ENCODE peak calls at places on chromosomes 7 and 10, in five cellular contexts. One of them, this sample, is unnamed.

GRCh38 chr10:102109166-102110116 is 10.7 kb downstream of the LDB1 start:
- DNase-seq in HepG2: no peak
- DNase-seq in K562: no peak
- DNase-seq in GM12878: no peak
- DNase-seq in H1: no peak
- DNase-seq in this sample: no peak

GRCh38 chr10:83820033-83820432 is 319.3 kb upstream of the GHITM start:
- DNase-seq in HepG2: no peak
- DNase-seq in K562: no peak
- DNase-seq in GM12878: no peak
- DNase-seq in H1: no peak
- DNase-seq in this sample: no peak

GRCh38 chr10:6569259-6569658 is 10.8 kb downstream of the PRKCQ start:
- DNase-seq in HepG2: no peak
- DNase-seq in K562: no peak
- DNase-seq in GM12878: no peak
- DNase-seq in H1: no peak
- DNase-seq in this sample: no peak

GRCh38 chr7:69676247-69676646 is 78.0 kb downstream of the AUTS2 start:
- DNase-seq in HepG2: no peak
- DNase-seq in K562: no peak
- DNase-seq in GM12878: no peak
- DNase-seq in H1: no peak
- DNase-seq in this sample: no peak

GRCh38 chr7:108059526-108059925 is 56.6 kb upstream of the LAMB1 start:
- DNase-seq in HepG2: no peak
- DNase-seq in K562: no peak
- DNase-seq in GM12878: no peak
- DNase-seq in H1: no peak
- DNase-seq in this sample: no peak

GRCh38 chr10:96642973-96643372 is 56.2 kb upstream of the TM9SF3 start:
- DNase-seq in HepG2: peak; percentile 54
- DNase-seq in K562: peak; percentile 57
- DNase-seq in GM12878: no peak
- DNase-seq in H1: peak; percentile 82
- DNase-seq in this sample: peak; percentile 31

GRCh38 chr7:154339169-154339568 is 287.0 kb downstream of the DPP6 start:
- DNase-seq in HepG2: no peak
- DNase-seq in K562: no peak
- DNase-seq in GM12878: no peak
- DNase-seq in H1: no peak
- DNase-seq in this sample: no peak

GRCh38 chr10:73899401-73899780 is 11.5 kb upstream of the PLAU start:
- DNase-seq in HepG2: no peak
- DNase-seq in K562: no peak
- DNase-seq in GM12878: no peak
- DNase-seq in H1: no peak
- DNase-seq in this sample: peak; percentile 75

GRCh38 chr7:70920886-70921285 is 211.1 kb upstream of the GALNT17 start:
- DNase-seq in HepG2: no peak
- DNase-seq in K562: no peak
- DNase-seq in GM12878: no peak
- DNase-seq in H1: no peak
- DNase-seq in this sample: no peak

GRCh38 chr10:75377869-75378268 is 23.7 kb downstream of the ZNF503 start:
- DNase-seq in HepG2: no peak
- DNase-seq in K562: no peak
- DNase-seq in GM12878: no peak
- DNase-seq in H1: no peak
- DNase-seq in this sample: no peak

GRCh38 chr10:78211476-78212110 is 177.9 kb downstream of the RPS24 start:
- DNase-seq in HepG2: peak; percentile 16
- DNase-seq in K562: no peak
- DNase-seq in GM12878: no peak
- DNase-seq in H1: no peak
- DNase-seq in this sample: peak; percentile 6

GRCh38 chr7:28355553-28356319 is 56.6 kb upstream of the CREB5 start:
- DNase-seq in HepG2: no peak
- DNase-seq in K562: no peak
- DNase-seq in GM12878: no peak
- DNase-seq in H1: no peak
- DNase-seq in this sample: no peak

GRCh38 chr7:1748076-1748750 is 78.1 kb downstream of the ELFN1 start:
- DNase-seq in HepG2: no peak
- DNase-seq in K562: no peak
- DNase-seq in GM12878: no peak
- DNase-seq in H1: no peak
- DNase-seq in this sample: no peak

GRCh38 chr10:3825244-3825643 is 40.2 kb upstream of the KLF6 start:
- DNase-seq in HepG2: peak; percentile 77
- DNase-seq in K562: peak; percentile 39
- DNase-seq in GM12878: no peak
- DNase-seq in H1: no peak
- DNase-seq in this sample: no peak

GRCh38 chr10:111590703-111591102 is 513.9 kb downstream of the ADRA2A start:
- DNase-seq in HepG2: no peak
- DNase-seq in K562: no peak
- DNase-seq in GM12878: no peak
- DNase-seq in H1: no peak
- DNase-seq in this sample: no peak

GRCh38 chr7:2012981-2013380 is 219.8 kb downstream of the MAD1L1 start:
- DNase-seq in HepG2: no peak
- DNase-seq in K562: no peak
- DNase-seq in GM12878: no peak
- DNase-seq in H1: no peak
- DNase-seq in this sample: no peak

GRCh38 chr10:78545756-78546155 is 512.1 kb downstream of the RPS24 start:
- DNase-seq in HepG2: no peak
- DNase-seq in K562: no peak
- DNase-seq in GM12878: no peak
- DNase-seq in H1: no peak
- DNase-seq in this sample: peak; percentile 32

GRCh38 chr10:120981601-120982381 is 130.6 kb downstream of the WDR11 start:
- DNase-seq in HepG2: no peak
- DNase-seq in K562: no peak
- DNase-seq in GM12878: no peak
- DNase-seq in H1: no peak
- DNase-seq in this sample: no peak

GRCh38 chr7:124322561-124322960 is 289.7 kb upstream of the TMEM229A start:
- DNase-seq in HepG2: no peak
- DNase-seq in K562: no peak
- DNase-seq in GM12878: no peak
- DNase-seq in H1: no peak
- DNase-seq in this sample: no peak

GRCh38 chr7:21547511-21547910 is 4.7 kb downstream of the DNAH11 start:
- DNase-seq in HepG2: no peak
- DNase-seq in K562: no peak
- DNase-seq in GM12878: no peak
- DNase-seq in H1: no peak
- DNase-seq in this sample: no peak

GRCh38 chr7:87234949-87235348 is 15.4 kb upstream of the TMEM243 start:
- DNase-seq in HepG2: no peak
- DNase-seq in K562: no peak
- DNase-seq in GM12878: no peak
- DNase-seq in H1: no peak
- DNase-seq in this sample: no peak

GRCh38 chr10:99784025-99784730 is 1.7 kb downstream of the ABCC2 start:
- DNase-seq in HepG2: peak; percentile 58
- DNase-seq in K562: peak; percentile 22
- DNase-seq in GM12878: no peak
- DNase-seq in H1: no peak
- DNase-seq in this sample: no peak

GRCh38 chr10:110370005-110370404 is 65.3 kb upstream of the SMNDC1 start:
- DNase-seq in HepG2: no peak
- DNase-seq in K562: no peak
- DNase-seq in GM12878: no peak
- DNase-seq in H1: no peak
- DNase-seq in this sample: no peak

GRCh38 chr10:131129544-131129943 is 182.0 kb downstream of the TCERG1L start:
- DNase-seq in HepG2: no peak
- DNase-seq in K562: no peak
- DNase-seq in GM12878: no peak
- DNase-seq in H1: no peak
- DNase-seq in this sample: no peak

GRCh38 chr7:116271161-116271979 is 61.0 kb downstream of the TES start:
- DNase-seq in HepG2: no peak
- DNase-seq in K562: no peak
- DNase-seq in GM12878: no peak
- DNase-seq in H1: no peak
- DNase-seq in this sample: no peak

GRCh38 chr10:119250641-119251314 is 43.4 kb downstream of the GRK5 start:
- DNase-seq in HepG2: no peak
- DNase-seq in K562: peak; percentile 47
- DNase-seq in GM12878: no peak
- DNase-seq in H1: no peak
- DNase-seq in this sample: no peak

GRCh38 chr7:92205987-92206386 is 27.0 kb upstream of the LRRD1 start:
- DNase-seq in HepG2: no peak
- DNase-seq in K562: no peak
- DNase-seq in GM12878: no peak
- DNase-seq in H1: no peak
- DNase-seq in this sample: no peak

GRCh38 chr7:45031829-45032228 is 31.8 kb downstream of the CCM2 start:
- DNase-seq in HepG2: peak; percentile 56
- DNase-seq in K562: no peak
- DNase-seq in GM12878: no peak
- DNase-seq in H1: no peak
- DNase-seq in this sample: no peak

GRCh38 chr10:8033812-8034665 is 20.4 kb upstream of the GATA3 start:
- DNase-seq in HepG2: no peak
- DNase-seq in K562: no peak
- DNase-seq in GM12878: no peak
- DNase-seq in H1: peak; percentile 71
- DNase-seq in this sample: no peak

GRCh38 chr10:31303212-31303611 is 15.8 kb upstream of the ZEB1 start:
- DNase-seq in HepG2: no peak
- DNase-seq in K562: no peak
- DNase-seq in GM12878: no peak
- DNase-seq in H1: no peak
- DNase-seq in this sample: no peak

GRCh38 chr10:26858707-26859034 is 2.1 kb downstream of the ABI1 start:
- DNase-seq in HepG2: no peak
- DNase-seq in K562: no peak
- DNase-seq in GM12878: no peak
- DNase-seq in H1: no peak
- DNase-seq in this sample: no peak

DNA sequence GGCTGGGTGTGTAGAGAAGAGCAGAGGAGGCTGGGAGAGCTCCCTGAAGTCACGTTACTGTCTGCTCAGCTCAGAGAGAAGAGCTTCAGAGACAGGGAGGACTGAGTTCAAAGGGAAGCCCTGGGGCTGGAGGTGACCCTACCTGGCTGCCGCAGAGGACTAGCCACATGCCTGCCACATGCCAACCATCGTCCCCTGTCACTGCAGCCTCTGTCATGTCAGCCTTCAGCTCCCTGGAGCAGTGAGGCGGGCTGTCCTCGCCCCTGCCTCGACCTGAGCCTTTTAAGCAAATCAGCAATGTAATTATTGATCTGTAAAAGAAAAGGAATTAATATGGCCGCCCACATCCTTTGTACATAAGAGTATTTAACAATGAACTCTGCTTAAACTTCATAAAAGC is 89.3 kb upstream of the RET start:
- DNase-seq in HepG2: no peak
- DNase-seq in K562: no peak
- DNase-seq in GM12878: no peak
- DNase-seq in H1: peak; percentile 35
- DNase-seq in this sample: no peak
- TF ChIP-seq SRF in HepG2: no peak
- TF ChIP-seq SRF in K562: no peak
- TF ChIP-seq SRF in GM12878: no peak
- TF ChIP-seq SRF in H1: no peak
- TF ChIP-seq SRF in this sample: no peak

DNA sequence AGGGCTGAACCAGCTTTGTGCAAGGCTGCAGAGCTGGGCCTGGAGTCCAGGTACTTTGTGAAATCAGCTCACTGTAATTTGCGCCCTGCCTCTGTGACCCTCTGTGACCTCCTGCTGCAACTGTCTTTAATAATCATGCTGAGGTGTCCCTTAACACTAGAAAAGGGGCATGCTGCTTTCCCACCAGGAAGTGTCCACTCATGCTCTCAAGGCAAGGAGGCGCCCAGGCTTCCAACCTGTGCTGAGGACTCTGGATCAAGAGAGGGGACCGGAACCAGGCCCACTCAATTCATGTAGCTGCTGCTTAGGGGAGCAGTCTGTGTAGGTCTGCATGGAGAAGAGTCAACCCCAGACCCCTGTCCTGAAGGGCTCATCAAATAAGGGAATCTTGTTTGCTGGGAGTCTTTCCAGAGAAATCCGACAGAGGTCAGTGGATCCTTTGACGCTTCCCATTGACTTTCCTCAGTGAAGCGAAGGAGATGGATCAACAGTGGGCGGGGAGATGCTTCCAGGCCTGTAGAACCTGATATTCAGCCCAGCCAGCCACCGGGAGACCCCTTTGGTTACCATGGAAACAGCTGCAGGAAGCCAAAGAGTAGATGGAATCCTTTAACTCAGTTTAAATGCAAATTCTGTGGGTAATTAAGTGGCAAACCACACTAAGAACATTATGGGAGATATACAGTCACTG is 945.9 kb downstream of the GRID1 start:
- DNase-seq in HepG2: no peak
- DNase-seq in K562: no peak
- DNase-seq in GM12878: no peak
- DNase-seq in H1: peak; percentile 56
- DNase-seq in this sample: no peak
- TF ChIP-seq SRF in HepG2: no peak
- TF ChIP-seq SRF in K562: no peak
- TF ChIP-seq SRF in GM12878: no peak
- TF ChIP-seq SRF in H1: no peak
- TF ChIP-seq SRF in this sample: no peak

GRCh38 chr10:49608925-49609282 is 1.2 kb upstream of the SLC18A3 start:
- DNase-seq in HepG2: no peak
- DNase-seq in K562: no peak
- DNase-seq in GM12878: no peak
- DNase-seq in H1: no peak
- DNase-seq in this sample: no peak

GRCh38 chr10:49610735-49611165 is 640 bp downstream of the SLC18A3 start:
- DNase-seq in HepG2: no peak
- DNase-seq in K562: no peak
- DNase-seq in GM12878: no peak
- DNase-seq in H1: no peak
- DNase-seq in this sample: no peak

GRCh38 chr10:49609283-49610014 is 661 bp upstream of the SLC18A3 start:
- DNase-seq in HepG2: no peak
- DNase-seq in K562: no peak
- DNase-seq in GM12878: no peak
- DNase-seq in H1: peak; percentile 83
- DNase-seq in this sample: no peak

GRCh38 chr10:49611166-49611814 is 1.2 kb downstream of the SLC18A3 start:
- DNase-seq in HepG2: no peak
- DNase-seq in K562: no peak
- DNase-seq in GM12878: no peak
- DNase-seq in H1: peak; percentile 82
- DNase-seq in this sample: no peak

GRCh38 chr10:49610015-49610734 is at the start of gene SLC18A3:
- DNase-seq in HepG2: no peak
- DNase-seq in K562: no peak
- DNase-seq in GM12878: no peak
- DNase-seq in H1: peak; percentile 71
- DNase-seq in this sample: no peak
- TF ChIP-seq SRF in HepG2: no peak
- TF ChIP-seq SRF in K562: no peak
- TF ChIP-seq SRF in GM12878: no peak
- TF ChIP-seq SRF in H1: no peak
- TF ChIP-seq SRF in this sample: no peak

GRCh38 chr10:62554632-62555199 is 180.5 kb downstream of the ZNF365 start:
- DNase-seq in HepG2: peak; percentile 16
- DNase-seq in K562: peak; percentile 33
- DNase-seq in GM12878: no peak
- DNase-seq in H1: no peak
- DNase-seq in this sample: peak; percentile 8
- TF ChIP-seq SRF in HepG2: no peak
- TF ChIP-seq SRF in K562: no peak
- TF ChIP-seq SRF in GM12878: no peak
- TF ChIP-seq SRF in H1: no peak
- TF ChIP-seq SRF in this sample: no peak

This sample was measured in HCT116.